ENCODE peak calls at places on chromosomes 2 and 18, in eight cellular contexts. Z, P, Y, F, T, C, A and U are unnamed samples.

GRCh38 chr18:47585914-47586313 is 334.5 kb upstream of the SKOR2 start:
- DNase-seq in F (peak; percentile 32), A (no peak), T (no peak), P (no peak), Z (no peak), Y (no peak), C (no peak), U (no peak)

GRCh38 chr18:66495844-66496243 is 108.0 kb downstream of the CDH19 start:
- DNase-seq in P (peak; percentile 87), F (peak; percentile 90), C (peak; percentile 85), Z (no peak), A (peak; percentile 26), Y (no peak), T (peak; percentile 80), U (peak; percentile 1)

GRCh38 chr2:107364361-107364950 is 462.2 kb upstream of the RGPD4 start:
- DNase-seq in T (no peak), Y (no peak), A (no peak), P (no peak), F (no peak), C (peak; percentile 15), Z (no peak), U (no peak)

GRCh38 chr18:48787523-48788151 is 163.1 kb downstream of the SMAD7 start:
- DNase-seq in Z (no peak), P (no peak), F (no peak), C (no peak), A (peak; percentile 68), Y (peak; percentile 43), T (no peak), U (no peak)

GRCh38 chr2:19357383-19358241 is 811 bp downstream of the OSR1 start:
- DNase-seq in A (peak; percentile 46), C (peak; percentile 42), F (peak; percentile 64), Z (no peak), P (peak; percentile 47), T (peak; percentile 38), Y (peak; percentile 68), U (no peak)

GRCh38 chr2:110104025-110104771 is 11.4 kb downstream of the MALL start:
- DNase-seq in Z (no peak), T (peak; percentile 62), A (no peak), C (no peak), Y (no peak), P (no peak), F (no peak), U (no peak)

GRCh38 chr2:230097424-230097823 is 28.7 kb upstream of the SLC16A14 start:
- DNase-seq in T (peak; percentile 59), F (no peak), C (no peak), Z (no peak), A (no peak), Y (no peak), P (no peak), U (no peak)

GRCh38 chr18:5868218-5868904 is 27.0 kb downstream of the TMEM200C start:
- DNase-seq in A (peak; percentile 38), C (peak; percentile 94), Y (peak; percentile 94), F (peak; percentile 95), Z (no peak), T (peak; percentile 94), P (peak; percentile 93), U (peak; percentile 62)

GRCh38 chr18:63788447-63789096 is 13.4 kb downstream of the SERPINB7 start:
- DNase-seq in C (no peak), Y (peak; percentile 92), A (no peak), T (peak; percentile 96), Z (peak; percentile 68), P (no peak), F (no peak), U (no peak)

GRCh38 chr2:35199298-35199697 is 1156.3 kb upstream of the CRIM1 start:
- DNase-seq in T (peak; percentile 3), F (peak; percentile 42), P (no peak), Y (no peak), C (no peak), A (no peak), Z (no peak), U (no peak)

GRCh38 chr18:70397259-70397925 is 108.5 kb downstream of the SOCS6 start:
- DNase-seq in P (no peak), Z (no peak), C (no peak), Y (peak; percentile 77), A (no peak), T (peak; percentile 42), F (no peak), U (no peak)

GRCh38 chr2:190267302-190267701 is 52.3 kb downstream of the HIBCH start:
- DNase-seq in F (no peak), T (peak; percentile 84), A (no peak), Z (peak; percentile 44), C (no peak), Y (peak; percentile 81), P (no peak), U (no peak)

GRCh38 chr2:126882181-126882580 is 16.5 kb upstream of the TEX51 start:
- DNase-seq in Z (no peak), T (no peak), F (no peak), P (no peak), A (no peak), C (no peak), Y (no peak), U (no peak)

GRCh38 chr2:241514986-241515737 is 6.8 kb upstream of the STK25 start:
- DNase-seq in F (no peak), A (no peak), T (no peak), P (no peak), Z (no peak), Y (peak; percentile 55), C (no peak), U (no peak)

GRCh38 chr2:31366733-31367132 is 47.8 kb downstream of the XDH start:
- DNase-seq in Y (no peak), C (no peak), P (no peak), T (no peak), F (no peak), Z (no peak), A (no peak), U (no peak)

GRCh38 chr2:121791801-121792221 is 36.4 kb downstream of the TSN start:
- DNase-seq in Z (no peak), C (no peak), Y (no peak), P (no peak), T (no peak), A (no peak), F (peak; percentile 28), U (no peak)
- TF ChIP-seq EZH2phosphoT487 in Z (no peak), C (no peak), Y (no peak), P (no peak), T (no peak), A (no peak), F (no peak), U (no peak)

GRCh38 chr2:152505495-152505906 is 170.5 kb downstream of the FMNL2 start:
- DNase-seq in C (no peak), Y (peak; percentile 60), P (no peak), A (no peak), Z (no peak), F (no peak), T (no peak), U (no peak)

GRCh38 chr2:152508446-152508845 is 173.5 kb downstream of the FMNL2 start:
- DNase-seq in P (no peak), A (no peak), Y (no peak), F (no peak), C (no peak), T (peak; percentile 63), Z (no peak), U (no peak)

GRCh38 chr2:152504618-152505017 is 169.6 kb downstream of the FMNL2 start:
- DNase-seq in P (no peak), A (no peak), Y (peak; percentile 38), C (no peak), T (no peak), Z (no peak), F (no peak), U (no peak)

GRCh38 chr2:152507941-152508340 is 173.0 kb downstream of the FMNL2 start:
- DNase-seq in F (no peak), C (no peak), P (no peak), Z (no peak), A (no peak), Y (no peak), T (no peak), U (no peak)

DNA sequence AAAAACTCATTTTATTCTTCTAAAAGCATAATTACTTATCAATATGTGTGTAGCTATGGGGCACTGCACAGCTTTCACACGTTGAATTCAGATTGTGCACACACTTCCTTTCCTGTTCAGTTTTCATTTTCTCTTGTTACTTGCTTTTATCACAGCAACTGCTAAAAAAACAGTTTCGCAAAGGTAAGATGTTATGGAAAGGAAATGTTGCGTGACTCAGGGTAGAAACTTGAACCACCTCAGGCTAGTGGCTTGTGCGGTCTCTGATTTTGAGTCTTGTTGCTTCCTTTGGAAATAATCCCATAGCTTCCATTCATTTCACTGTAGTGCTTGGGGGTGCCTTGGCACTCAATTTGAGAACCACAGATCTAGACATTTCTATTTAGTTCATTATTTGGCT is 171.9 kb downstream of the FMNL2 start:
- DNase-seq in A (no peak), Z (no peak), F (no peak), C (no peak), T (peak; percentile 72), P (no peak), Y (peak; percentile 55), U (no peak)
- H3K27ac ChIP-seq in A (no peak overlapping the region), Z (no peak overlapping the region), F (no peak overlapping the region), C (no peak overlapping the region), T (peak overlapping the region; percentile 35), P (no peak overlapping the region), Y (no peak overlapping the region), U (no peak overlapping the region)

DNA sequence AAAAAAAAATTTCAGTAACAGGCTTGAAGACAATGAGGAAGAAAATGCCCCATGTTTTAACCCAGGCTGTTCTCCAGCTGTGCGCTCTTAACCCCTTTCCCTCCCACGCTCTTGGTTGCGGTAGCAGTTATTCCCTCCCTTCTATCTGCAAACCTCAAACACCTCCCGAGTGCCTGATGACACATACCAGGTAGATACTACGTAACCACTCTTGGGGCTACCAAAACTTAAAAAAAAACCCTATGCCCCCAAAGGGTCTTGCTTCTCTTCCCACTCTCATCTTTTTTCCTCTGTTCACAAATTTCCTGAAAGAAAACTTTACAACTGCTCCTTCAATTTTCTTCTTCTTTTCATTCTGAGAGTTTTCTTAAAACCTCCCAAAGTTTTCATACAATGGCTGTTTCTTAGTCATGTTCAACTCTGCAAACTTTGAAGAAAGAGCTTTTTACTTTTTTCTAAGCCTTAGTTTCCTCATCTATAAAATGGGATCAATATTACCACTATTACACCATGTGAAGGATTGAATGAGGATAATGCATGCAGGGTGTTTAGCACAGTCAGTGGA is 4.9 kb upstream of the DRC1 start:
- DNase-seq in F (no peak), Z (no peak), P (no peak), C (no peak), A (no peak), T (no peak), Y (no peak), U (no peak)
- TF ChIP-seq EZH2phosphoT487 in F (no peak), Z (no peak), P (no peak), C (no peak), A (no peak), T (no peak), Y (no peak), U (no peak)

DNA sequence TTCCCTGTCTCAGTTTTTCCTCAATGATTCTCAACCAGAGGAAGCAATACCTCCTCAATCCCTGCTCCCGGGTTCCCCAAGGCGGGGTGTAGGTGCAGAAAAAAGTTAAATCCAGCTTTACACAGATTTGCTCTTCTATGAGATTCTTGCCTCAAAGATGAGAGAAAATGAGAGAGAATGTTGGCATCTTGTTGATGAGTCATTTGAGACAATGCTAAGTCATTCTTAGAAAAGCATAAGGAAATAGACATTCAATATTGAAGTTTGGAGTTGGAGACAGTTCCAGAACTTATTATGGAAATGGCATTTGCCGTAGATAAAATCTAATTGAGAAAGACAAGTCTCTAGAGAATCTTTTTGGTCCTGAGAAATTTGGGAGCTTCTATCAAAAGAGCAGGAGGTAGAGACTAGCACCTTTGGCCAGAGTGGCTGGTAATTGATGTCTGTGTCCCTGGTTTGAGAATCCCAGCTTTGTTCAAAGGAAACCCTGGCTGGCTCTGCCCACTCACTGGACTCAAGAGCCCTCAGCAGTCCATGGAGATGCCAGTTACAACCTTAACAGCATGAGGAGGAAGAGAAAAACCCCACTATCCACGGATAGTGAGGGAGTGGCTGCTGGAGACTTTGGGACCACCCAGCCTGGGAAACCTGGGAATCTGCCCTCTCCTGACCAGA is 181.2 kb downstream of the FAM124B start:
- DNase-seq in Y (peak; percentile 81), C (no peak), P (no peak), F (no peak), T (peak; percentile 63), A (no peak), Z (no peak), U (no peak)
- H3K27ac ChIP-seq in Y (peak overlapping the region; percentile 97), C (peak overlapping the region; percentile 30), P (no peak overlapping the region), F (no peak overlapping the region), T (peak overlapping the region; percentile 84), A (peak overlapping the region; percentile 96), Z (no peak overlapping the region), U (no peak overlapping the region)